ENCODE peak calls at places on chromosomes 2 and 18, in ten cellular contexts. S is activated T-cell treated with anti-CD3 and anti-CD28 coated beads, Interleukin-2, amount 50 U/mL, for 1 hour; Z is HFF-Myc; W is GM20000; H is Peyer's patch; L is GM12891; O is mesothelial cell of epicardium; Q is ureter; K is head of caudate nucleus; X is T-helper 22 cell. E is an unnamed sample.

GRCh38 chr18:8212893-8213805 is 396.1 kb upstream of the RAB12 start:
- DNase-seq in H (no peak), K (no peak), L (no peak), O (no peak), Z (no peak), X (no peak), W (no peak), S (no peak), Q (no peak), E (no peak)

GRCh38 chr2:148201075-148202004 is 180.4 kb downstream of the MBD5 start:
- DNase-seq in W (no peak), S (peak), K (peak), Q (no peak), L (no peak), X (no peak), Z (peak), H (peak), O (no peak), E (no peak)

GRCh38 chr2:232441147-232441651 is 14.8 kb upstream of the ALPI start:
- DNase-seq in W (no peak), Q (no peak), H (no peak), K (no peak), L (no peak), X (no peak), O (no peak), S (no peak), Z (no peak), E (no peak)

GRCh38 chr2:138122891-138123290 is 158.6 kb downstream of the HNMT start:
- DNase-seq in Z (no peak), K (no peak), O (no peak), S (no peak), W (no peak), X (no peak), H (no peak), Q (no peak), L (no peak), E (no peak)

GRCh38 chr2:143936758-143937562 is 583.0 kb downstream of the ZEB2 start:
- DNase-seq in L (peak), Q (no peak), H (peak), S (no peak), Z (no peak), W (peak), K (peak), O (peak), X (no peak), E (peak)

GRCh38 chr2:9813312-9814128 is 29.8 kb upstream of the TAF1B start:
- DNase-seq in O (peak), H (peak), W (peak), S (peak), K (peak), Q (peak), Z (no peak), X (peak), L (peak), E (peak)

GRCh38 chr2:239150125-239151011 is 250.5 kb downstream of the HDAC4 start:
- DNase-seq in Q (no peak), W (no peak), Z (no peak), K (no peak), O (no peak), S (peak), X (no peak), H (peak), L (no peak), E (peak)

GRCh38 chr2:146124741-146125140 is 1604.8 kb upstream of the ZEB2 start:
- DNase-seq in S (no peak), H (no peak), K (no peak), L (no peak), X (no peak), O (no peak), Q (no peak), Z (no peak), W (no peak), E (no peak)

GRCh38 chr18:79399275-79400081 is 3.7 kb downstream of the NFATC1 start:
- DNase-seq in O (no peak), H (peak), W (peak), S (peak), L (no peak), X (no peak), Z (no peak), K (no peak), Q (no peak), E (no peak)

GRCh38 chr2:204264746-204265145 is 280.5 kb upstream of the PARD3B start:
- DNase-seq in W (no peak), L (no peak), Z (no peak), X (no peak), H (no peak), S (no peak), O (no peak), Q (no peak), K (no peak), E (no peak)

GRCh38 chr2:207330912-207331311 is 165.2 kb upstream of the KLF7 start:
- DNase-seq in S (no peak), L (no peak), H (no peak), W (peak), O (no peak), X (no peak), K (no peak), Z (peak), Q (no peak), E (no peak)

GRCh38 chr2:188466761-188467160 is 175.1 kb downstream of the GULP1 start:
- DNase-seq in O (no peak), Q (no peak), L (no peak), H (no peak), W (no peak), Z (no peak), K (no peak), X (no peak), S (no peak), E (no peak)

GRCh38 chr2:655626-656025 is 21.6 kb downstream of the TMEM18 start:
- DNase-seq in Q (no peak), O (no peak), X (no peak), H (no peak), W (no peak), S (no peak), L (no peak), K (no peak), Z (no peak), E (no peak)

GRCh38 chr18:23356915-23357421 is 96.1 kb upstream of the RIOK3 start:
- DNase-seq in H (no peak), W (no peak), S (no peak), L (no peak), Q (no peak), X (no peak), Z (no peak), O (no peak), K (no peak), E (no peak)

GRCh38 chr18:46346896-46347630 is 242.9 kb downstream of the HAUS1 start:
- DNase-seq in S (no peak), O (no peak), W (no peak), Q (no peak), X (no peak), Z (no peak), L (no peak), H (peak), K (no peak), E (peak)

GRCh38 chr2:23384551-23385349 is at the start of gene KLHL29:
- DNase-seq in X (no peak), Z (no peak), Q (peak), W (peak), L (peak), K (peak), O (peak), H (peak), S (peak), E (peak)

GRCh38 chr2:85577386-85578242 is at the start of gene VAMP8:
- DNase-seq in K (no peak), Q (peak), S (peak), Z (no peak), H (peak), W (peak), L (no peak), X (peak), O (peak), E (no peak)

GRCh38 chr2:118089015-118089800 is 937 bp downstream of the INSIG2 start:
- DNase-seq in O (no peak), Q (no peak), W (peak), K (no peak), S (peak), H (peak), L (no peak), X (no peak), Z (no peak), E (no peak)

GRCh38 chr2:43754180-43754579 is 19.7 kb upstream of the DYNC2LI1 start:
- DNase-seq in O (no peak), L (no peak), Z (no peak), W (no peak), Q (no peak), S (no peak), K (no peak), H (no peak), X (no peak), E (no peak)

GRCh38 chr2:80462654-80463053 is 158.1 kb upstream of the LRRTM1 start:
- DNase-seq in L (no peak), K (no peak), Z (no peak), W (no peak), S (no peak), X (no peak), O (no peak), Q (no peak), H (no peak), E (no peak)

GRCh38 chr2:88184762-88185161 is 14.6 kb downstream of the THNSL2 start:
- DNase-seq in S (no peak), L (no peak), Z (no peak), W (no peak), X (no peak), O (no peak), H (no peak), K (no peak), Q (no peak), E (no peak)

GRCh38 chr2:227388537-227389011 is 825 bp upstream of the SCYGR1 start:
- DNase-seq in L (no peak), H (no peak), K (no peak), Q (no peak), W (no peak), X (no peak), S (no peak), O (no peak), Z (no peak), E (no peak)

GRCh38 chr2:11642972-11643371 is 27.0 kb downstream of the NTSR2 start:
- DNase-seq in H (no peak), X (no peak), O (no peak), Z (no peak), L (no peak), Q (no peak), W (no peak), S (no peak), K (no peak), E (no peak)

GRCh38 chr18:55856191-55856590 is 268.2 kb upstream of the TCF4 start:
- DNase-seq in Q (no peak), W (no peak), X (no peak), O (peak), Z (peak), H (no peak), S (no peak), L (no peak), K (no peak), E (no peak)

GRCh38 chr2:190984595-190984994 is 29.4 kb downstream of the STAT1 start:
- DNase-seq in H (no peak), Q (no peak), L (no peak), S (no peak), K (no peak), X (no peak), Z (no peak), W (no peak), O (no peak), E (no peak)

GRCh38 chr2:142974288-142975024 is 97.0 kb downstream of the KYNU start:
- DNase-seq in L (no peak), H (no peak), Q (no peak), O (no peak), K (no peak), S (no peak), W (no peak), Z (no peak), X (no peak), E (no peak)

GRCh38 chr18:42268186-42268725 is 313.2 kb downstream of the PIK3C3 start:
- DNase-seq in Z (no peak), X (no peak), K (no peak), Q (no peak), S (no peak), L (no peak), H (no peak), W (no peak), O (no peak), E (no peak)

GRCh38 chr18:41371718-41372117 is 583.3 kb upstream of the PIK3C3 start:
- DNase-seq in L (no peak), K (peak), S (no peak), O (no peak), W (no peak), Z (no peak), H (no peak), Q (no peak), X (no peak), E (peak)

GRCh38 chr2:190634381-190634780 is 14.5 kb upstream of the NAB1 start:
- DNase-seq in H (no peak), K (no peak), W (no peak), O (no peak), Q (no peak), S (no peak), L (no peak), X (no peak), Z (no peak), E (no peak)

GRCh38 chr2:98795903-98796676 is 65.2 kb upstream of the MGAT4A start:
- DNase-seq in X (no peak), Q (peak), O (no peak), S (no peak), W (no peak), H (no peak), L (no peak), K (no peak), Z (no peak), E (no peak)

GRCh38 chr2:201298462-201298861 is 38.1 kb downstream of the CASP8 start:
- DNase-seq in Z (no peak), W (no peak), Q (no peak), H (no peak), S (no peak), O (no peak), X (no peak), L (no peak), K (no peak), E (no peak)

GRCh38 chr2:171320731-171321130 is 113.1 kb downstream of the METTL8 start:
- DNase-seq in Q (no peak), H (no peak), L (no peak), Z (no peak), S (no peak), X (no peak), W (no peak), K (no peak), O (no peak), E (no peak)

GRCh38 chr18:61129001-61129400 is 204.2 kb upstream of the CDH20 start:
- DNase-seq in L (no peak), X (no peak), W (no peak), Q (no peak), H (no peak), K (no peak), Z (no peak), O (no peak), S (no peak), E (no peak)

GRCh38 chr2:239326831-239327535 is 73.8 kb downstream of the HDAC4 start:
- DNase-seq in L (no peak), X (peak), K (no peak), H (no peak), Q (peak), Z (no peak), O (no peak), S (peak), W (peak), E (no peak)

GRCh38 chr2:240505946-240506345 is 51.8 kb downstream of the ANKMY1 start:
- DNase-seq in H (no peak), X (no peak), L (no peak), Q (no peak), W (no peak), K (no peak), Z (no peak), S (no peak), O (peak), E (no peak)

GRCh38 chr2:28366496-28367282 is 26.0 kb upstream of the FOSL2 start:
- DNase-seq in X (peak), L (no peak), O (no peak), S (peak), K (no peak), Q (peak), H (peak), Z (no peak), W (no peak), E (no peak)

GRCh38 chr2:22499082-22499844 is 885.7 kb upstream of the KLHL29 start:
- DNase-seq in Q (no peak), K (peak), S (no peak), W (no peak), H (no peak), X (no peak), O (no peak), Z (no peak), L (no peak), E (no peak)

E was measured in posterior cingulate gyrus.